ENCODE peak calls at places on chromosomes 1 and 21, in seven cellular contexts. T, X, G, Q, E, J and M are unnamed samples.
A peak's percentile ranks its signal among the peaks of the same experiment; 100 is the strongest.

GRCh38 chr1:187027259-187027658 is 198.5 kb downstream of the PLA2G4A start:
- DNase-seq in T (no peak), X (no peak), G (no peak), Q (no peak), E (no peak), J (no peak), M (no peak)

GRCh38 chr21:41585199-41585994 is 77.4 kb upstream of the TMPRSS2 start:
- DNase-seq in T (peak; percentile 89), X (no peak), G (no peak), Q (no peak), E (no peak), J (no peak), M (no peak)

GRCh38 chr1:226092955-226093354 is 30.4 kb downstream of the H3-3A start:
- DNase-seq in T (no peak), X (peak; percentile 51), G (no peak), Q (no peak), E (no peak), J (no peak), M (no peak)

GRCh38 chr1:48030696-48031365 is 33.6 kb upstream of the TRABD2B start:
- DNase-seq in T (no peak), X (no peak), G (no peak), Q (no peak), E (no peak), J (no peak), M (peak; percentile 12)

GRCh38 chr1:109759513-109760334 is 4.0 kb downstream of the EPS8L3 start:
- DNase-seq in T (no peak), X (no peak), G (no peak), Q (no peak), E (no peak), J (no peak), M (no peak)

GRCh38 chr1:183881387-183882084 is 76.6 kb downstream of the RGL1 start:
- DNase-seq in T (peak; percentile 64), X (peak; percentile 86), G (peak; percentile 97), Q (peak; percentile 42), E (peak; percentile 76), J (peak; percentile 33), M (peak; percentile 72)

GRCh38 chr1:14915356-14916054 is 238.0 kb upstream of the TMEM51 start:
- DNase-seq in T (peak; percentile 55), X (peak; percentile 34), G (peak; percentile 54), Q (peak; percentile 54), E (peak; percentile 60), J (no peak), M (peak; percentile 67)

GRCh38 chr1:39737546-39738169 is 1.0 kb upstream of the PPIE start:
- DNase-seq in T (no peak), X (peak; percentile 79), G (no peak), Q (no peak), E (peak; percentile 24), J (no peak), M (no peak)

GRCh38 chr1:56378376-56379070 is 200.8 kb downstream of the PLPP3 start:
- DNase-seq in T (no peak), X (no peak), G (no peak), Q (no peak), E (no peak), J (no peak), M (no peak)

GRCh38 chr1:203197625-203198024 is 11.1 kb upstream of the CHI3L1 start:
- DNase-seq in T (no peak), X (peak; percentile 88), G (peak; percentile 89), Q (no peak), E (peak; percentile 86), J (no peak), M (no peak)

GRCh38 chr1:101178341-101178687 is 58.5 kb upstream of the S1PR1 start:
- DNase-seq in T (no peak), X (no peak), G (no peak), Q (no peak), E (no peak), J (no peak), M (no peak)
- H4K8ac ChIP-seq in T (no peak overlapping the region), X (no peak overlapping the region), G (no peak overlapping the region), Q (no peak overlapping the region), E (no peak overlapping the region), J (peak overlapping the region; percentile 35), M (no peak overlapping the region)

DNA sequence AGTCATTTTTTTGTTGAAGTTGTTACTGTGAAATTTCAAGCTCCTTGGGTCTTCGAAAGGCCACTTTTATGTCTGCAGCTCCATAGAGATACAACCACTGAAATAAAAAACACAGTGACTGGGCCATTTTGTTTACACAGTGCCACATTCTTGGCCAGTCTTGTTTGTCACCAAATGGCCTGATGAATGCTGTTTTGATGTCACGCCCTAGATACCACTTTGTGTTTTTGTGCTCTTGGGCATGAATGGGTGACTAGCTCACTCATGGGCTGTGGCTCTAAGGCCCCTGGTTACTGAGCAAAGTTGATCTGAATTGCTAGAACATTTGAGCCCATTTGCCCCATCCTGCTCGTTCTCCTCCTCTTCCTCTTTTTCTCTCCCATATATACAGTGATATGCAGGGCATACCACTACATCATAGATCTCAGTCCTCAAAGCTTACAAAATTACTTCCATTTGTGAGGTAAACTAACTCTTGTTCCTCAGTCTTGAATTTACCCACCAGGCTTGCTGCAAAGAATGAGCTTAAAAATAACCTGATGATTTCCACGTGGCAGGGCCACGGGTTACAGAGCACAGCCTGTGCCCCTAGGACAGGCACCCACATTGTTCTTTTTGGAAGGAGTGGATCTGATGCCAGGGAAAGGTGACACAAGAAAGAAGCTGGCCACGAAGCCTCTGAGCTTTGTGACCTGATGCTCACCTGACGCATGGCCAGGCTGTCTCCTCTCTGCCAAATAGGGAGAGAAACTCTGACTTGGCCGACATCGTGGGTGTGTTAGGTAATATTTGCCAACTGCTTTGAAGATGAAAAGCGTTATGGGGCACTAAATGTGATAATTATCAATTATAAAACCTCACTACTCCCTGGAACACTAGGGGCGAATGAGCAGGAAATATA is 92.4 kb downstream of the RUNX1 start:
- DNase-seq in T (no peak), X (no peak), G (no peak), Q (no peak), E (no peak), J (no peak), M (no peak)
- H2BK120ac ChIP-seq in T (no peak overlapping the region), X (no peak overlapping the region), G (no peak overlapping the region), Q (no peak overlapping the region), E (no peak overlapping the region), J (no peak overlapping the region), M (no peak overlapping the region)

GRCh38 chr21:45461369-45461750 is 56.4 kb downstream of the COL18A1 start:
- DNase-seq in T (no peak), X (no peak), G (no peak), Q (no peak), E (peak; percentile 20), J (no peak), M (no peak)
- H3K4me1 ChIP-seq in T (peaks cover 3% of the 10 kb centered on the region), X (peaks cover 28% of the 10 kb centered on the region), G (no peaks in the 10 kb centered on the region), Q (peaks cover 4% of the 10 kb centered on the region), E (peaks cover 38% of the 10 kb centered on the region), J (no peaks in the 10 kb centered on the region), M (no peaks in the 10 kb centered on the region)

GRCh38 chr1:156002182-156002911 is 18.4 kb downstream of the SSR2 start:
- DNase-seq in T (no peak), X (no peak), G (no peak), Q (no peak), E (no peak), J (no peak), M (no peak)
- H4K8ac ChIP-seq in T (no peak overlapping the region), X (no peak overlapping the region), G (no peak overlapping the region), Q (no peak overlapping the region), E (no peak overlapping the region), J (no peak overlapping the region), M (no peak overlapping the region)

DNA sequence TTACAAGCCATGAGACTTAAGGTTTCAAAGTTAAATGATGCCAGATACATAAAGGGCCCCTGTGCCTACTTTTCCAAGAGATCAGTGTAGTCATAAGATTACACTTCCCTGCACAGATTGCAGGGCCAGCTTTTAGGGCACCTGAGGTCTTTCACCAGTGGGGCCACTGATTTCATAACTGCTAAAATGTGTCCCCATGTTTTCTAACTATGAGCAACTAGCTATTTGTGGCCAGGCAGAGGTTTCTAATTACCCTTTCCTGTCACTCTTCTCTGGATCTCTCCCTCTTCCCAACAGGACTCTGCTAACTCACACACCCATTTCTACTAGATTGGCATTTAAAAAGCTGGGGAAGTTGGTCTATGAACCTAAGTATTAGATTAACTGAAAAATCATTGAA is 207.1 kb upstream of the SGIP1 start:
- DNase-seq in T (no peak), X (no peak), G (no peak), Q (no peak), E (no peak), J (no peak), M (no peak)
- H2BK120ac ChIP-seq in T (no peak overlapping the region), X (no peak overlapping the region), G (no peak overlapping the region), Q (no peak overlapping the region), E (no peak overlapping the region), J (no peak overlapping the region), M (no peak overlapping the region)

GRCh38 chr1:52637946-52638345 is 5.0 kb downstream of the SHISAL2A start:
- DNase-seq in T (no peak), X (no peak), G (peak; percentile 64), Q (no peak), E (no peak), J (no peak), M (no peak)
- H3K4me1 ChIP-seq in T (peaks cover 13% of the 10 kb centered on the region), X (no peaks in the 10 kb centered on the region), G (peaks cover 16% of the 10 kb centered on the region), Q (peaks cover 9% of the 10 kb centered on the region), E (peaks cover 12% of the 10 kb centered on the region), J (peaks cover 4% of the 10 kb centered on the region), M (no peaks in the 10 kb centered on the region)